ENCODE peak calls at places on chromosomes 7 and 10, in five cellular contexts. O, I, K, U and S are unnamed samples.

GRCh38 chr7:96547371-96547811 is 162.3 kb downstream of the SEM1 start:
- DNase-seq in O (no peak), I (no peak), K (no peak), U (no peak), S (no peak)

GRCh38 chr7:65840446-65840845 is 32.4 kb upstream of the VKORC1L1 start:
- DNase-seq in O (no peak), I (no peak), K (no peak), U (no peak), S (no peak)

GRCh38 chr7:74175270-74175803 is 1.2 kb downstream of the EIF4H start:
- DNase-seq in O (no peak), I (no peak), K (no peak), U (no peak), S (no peak)

GRCh38 chr10:116015922-116016321 is 257.1 kb downstream of the GFRA1 start:
- DNase-seq in O (no peak), I (no peak), K (no peak), U (no peak), S (no peak)

GRCh38 chr10:101643546-101643945 is 51.4 kb downstream of the FBXW4 start:
- DNase-seq in O (no peak), I (no peak), K (no peak), U (no peak), S (no peak)

GRCh38 chr10:30215631-30216030 is 133.4 kb downstream of the MTPAP start:
- DNase-seq in O (no peak), I (no peak), K (peak; percentile 29), U (no peak), S (no peak)

GRCh38 chr10:124791378-124792348 is at the start of gene EEF1AKMT2:
- DNase-seq in O (peak; percentile 95), I (peak; percentile 62), K (peak; percentile 84), U (peak; percentile 73), S (peak; percentile 78)

GRCh38 chr7:5470721-5471311 is 47.2 kb upstream of the TNRC18 start:
- DNase-seq in O (no peak), I (no peak), K (peak; percentile 58), U (no peak), S (no peak)

GRCh38 chr10:15712903-15713302 is 6.8 kb downstream of the ITGA8 start:
- DNase-seq in O (no peak), I (no peak), K (no peak), U (no peak), S (no peak)

GRCh38 chr7:27149817-27150567 is 2.4 kb downstream of the HOXA3 start:
- DNase-seq in O (no peak), I (no peak), K (no peak), U (no peak), S (peak; percentile 66)

GRCh38 chr10:71314028-71314693 is 4.9 kb upstream of the SLC29A3 start:
- DNase-seq in O (peak; percentile 68), I (peak; percentile 81), K (peak; percentile 50), U (peak; percentile 50), S (no peak)

GRCh38 chr7:117873056-117873932 is at the start of gene CTTNBP2:
- DNase-seq in O (peak; percentile 60), I (no peak), K (peak; percentile 63), U (no peak), S (peak; percentile 42)